ENCODE peak calls at places on chromosomes 16 and 17, in five cellular contexts. R, J, D, B and A are unnamed samples.

GRCh38 chr17:45131294-45131615 is 1.1 kb downstream of the PLCD3 start:
- DNase-seq in R (no peak), J (no peak), D (no peak), B (no peak), A (no peak)

GRCh38 chr17:58344047-58344790 is 7.8 kb downstream of the SUPT4H1 start:
- DNase-seq in R (no peak), J (no peak), D (peak; percentile 98), B (no peak), A (no peak)

GRCh38 chr17:38420518-38420917 is 7.7 kb upstream of the ARHGAP23 start:
- DNase-seq in R (no peak), J (no peak), D (no peak), B (no peak), A (peak; percentile 79)

GRCh38 chr16:28924762-28925385 is at the start of gene RABEP2:
- DNase-seq in R (peak; percentile 96), J (peak; percentile 95), D (no peak), B (peak; percentile 86), A (peak; percentile 100)

GRCh38 chr17:76154935-76155845 is 14.1 kb upstream of the FOXJ1 start:
- DNase-seq in R (no peak), J (no peak), D (no peak), B (no peak), A (no peak)

GRCh38 chr17:17924857-17925250 is 47.3 kb downstream of the TOM1L2 start:
- DNase-seq in R (no peak), J (no peak), D (no peak), B (no peak), A (no peak)

GRCh38 chr17:33515974-33516373 is 222.9 kb upstream of the ASIC2 start:
- DNase-seq in R (no peak), J (no peak), D (no peak), B (no peak), A (no peak)

GRCh38 chr16:75764154-75764768 is 38.0 kb upstream of the CPHXL start:
- DNase-seq in R (peak; percentile 51), J (peak; percentile 5), D (peak; percentile 53), B (peak; percentile 69), A (peak; percentile 74)

GRCh38 chr16:11390573-11391495 is 45.6 kb downstream of the RMI2 start:
- DNase-seq in R (no peak), J (no peak), D (no peak), B (no peak), A (peak; percentile 80)

GRCh38 chr17:2237960-2238359 is 65.6 kb downstream of the SMG6 start:
- DNase-seq in R (no peak), J (no peak), D (no peak), B (no peak), A (no peak)

GRCh38 chr17:2238432-2239169 is 65.0 kb downstream of the SMG6 start:
- DNase-seq in R (no peak), J (no peak), D (peak; percentile 86), B (no peak), A (no peak)

GRCh38 chr17:2235792-2236365 is 67.7 kb downstream of the SMG6 start:
- DNase-seq in R (no peak), J (no peak), D (no peak), B (no peak), A (no peak)

GRCh38 chr17:2239170-2239551 is 64.4 kb downstream of the SMG6 start:
- DNase-seq in R (no peak), J (no peak), D (no peak), B (no peak), A (no peak)

DNA sequence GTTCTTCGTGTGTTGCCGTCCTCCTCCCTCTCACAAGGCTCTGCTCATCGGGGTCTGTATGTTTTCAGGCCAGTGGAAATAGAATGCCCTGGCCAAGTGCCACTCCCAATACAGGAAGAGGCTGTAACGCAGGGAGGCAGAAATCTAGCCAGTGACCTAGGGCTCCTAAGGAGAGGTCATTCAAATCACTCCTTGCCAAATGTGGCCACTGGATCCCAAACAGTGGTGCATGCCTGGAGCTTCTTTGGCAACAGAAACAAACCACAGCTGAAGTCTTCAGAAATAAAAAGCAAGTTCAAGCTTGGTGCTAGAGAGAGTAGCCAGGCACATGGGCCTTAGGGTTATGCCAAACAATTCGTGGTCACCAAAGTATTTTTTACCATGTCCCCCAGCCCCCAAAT is 66.1 kb downstream of the SMG6 start:
- DNase-seq in R (no peak), J (no peak), D (no peak), B (no peak), A (no peak)
- TF ChIP-seq RFX5 in R (no peak), J (no peak), D (no peak), B (no peak), A (no peak)

GRCh38 chr17:79249945-79250521 is 175.4 kb downstream of the ENGASE start:
- DNase-seq in R (no peak), J (no peak), D (no peak), B (no peak), A (no peak)

GRCh38 chr17:79248843-79249242 is 174.2 kb downstream of the ENGASE start:
- DNase-seq in R (no peak), J (no peak), D (no peak), B (no peak), A (no peak)

GRCh38 chr17:79255046-79255445 is 180.4 kb downstream of the ENGASE start:
- DNase-seq in R (no peak), J (no peak), D (no peak), B (no peak), A (no peak)

GRCh38 chr17:79252886-79253285 is 178.3 kb downstream of the ENGASE start:
- DNase-seq in R (no peak), J (no peak), D (no peak), B (no peak), A (no peak)

GRCh38 chr17:79251824-79252223 is 177.2 kb downstream of the ENGASE start:
- DNase-seq in R (no peak), J (no peak), D (no peak), B (no peak), A (no peak)
- TF ChIP-seq YY1 in R (no peak), J (no peak), D (no peak), B (no peak), A (no peak)

DNA sequence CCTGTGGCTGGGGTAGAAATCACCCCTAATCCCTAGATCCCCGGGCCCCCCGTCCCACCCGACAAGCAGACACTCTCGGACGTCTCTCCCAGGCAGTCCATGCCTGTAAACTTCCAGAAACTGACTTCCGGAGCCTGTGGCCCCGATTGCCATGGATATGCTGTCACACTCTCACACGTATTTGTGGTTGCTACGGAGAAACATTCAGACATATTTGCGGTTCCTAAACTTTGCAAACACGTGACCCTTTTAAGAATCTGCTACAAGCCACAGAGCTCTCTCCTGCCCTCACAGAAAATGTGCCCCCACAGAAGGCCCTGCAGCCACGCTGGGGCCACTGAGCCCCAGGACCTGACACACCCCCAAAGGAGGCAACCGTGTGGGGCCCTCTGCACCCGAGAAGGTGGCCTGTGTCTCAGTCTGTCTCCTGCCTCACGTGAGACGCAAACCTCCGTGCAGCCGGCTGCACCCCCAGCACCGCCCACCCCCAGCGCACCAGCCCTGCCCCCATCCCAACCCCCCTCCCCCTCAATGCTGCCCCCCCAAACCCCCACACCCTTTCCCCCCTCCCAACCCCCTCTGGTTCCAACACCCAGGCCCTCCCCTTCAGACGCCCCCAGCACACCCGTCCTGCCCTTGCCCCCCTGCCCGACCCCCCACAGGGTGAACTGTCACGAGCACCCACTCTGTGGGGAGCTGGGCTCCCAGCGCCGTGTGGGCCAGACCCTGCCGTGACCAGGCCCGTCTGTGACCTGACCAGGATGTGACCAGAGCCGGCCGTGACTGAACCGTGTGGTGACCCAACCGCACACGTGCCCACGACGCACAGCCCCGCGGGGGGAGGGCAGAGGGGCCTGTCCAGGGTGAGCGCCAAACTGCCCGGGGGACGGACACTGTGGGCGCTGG is 66.3 kb upstream of the METRNL start:
- DNase-seq in R (no peak), J (no peak), D (no peak), B (no peak), A (peak; percentile 41)
- TF ChIP-seq RFX5 in R (no peak), J (no peak), D (no peak), B (no peak), A (no peak)

GRCh38 chr17:19652595-19652994 is 4.0 kb downstream of the ALDH3A2 start:
- DNase-seq in R (no peak), J (no peak), D (no peak), B (no peak), A (no peak)

GRCh38 chr17:19654342-19654886 is 5.9 kb downstream of the ALDH3A2 start:
- DNase-seq in R (no peak), J (no peak), D (no peak), B (no peak), A (no peak)

GRCh38 chr17:19650826-19651225 is 2.3 kb downstream of the ALDH3A2 start:
- DNase-seq in R (no peak), J (no peak), D (no peak), B (no peak), A (no peak)

GRCh38 chr17:19648475-19649406 is at the start of gene ALDH3A2:
- DNase-seq in R (peak; percentile 87), J (peak; percentile 68), D (peak; percentile 68), B (peak; percentile 95), A (peak; percentile 99)

DNA sequence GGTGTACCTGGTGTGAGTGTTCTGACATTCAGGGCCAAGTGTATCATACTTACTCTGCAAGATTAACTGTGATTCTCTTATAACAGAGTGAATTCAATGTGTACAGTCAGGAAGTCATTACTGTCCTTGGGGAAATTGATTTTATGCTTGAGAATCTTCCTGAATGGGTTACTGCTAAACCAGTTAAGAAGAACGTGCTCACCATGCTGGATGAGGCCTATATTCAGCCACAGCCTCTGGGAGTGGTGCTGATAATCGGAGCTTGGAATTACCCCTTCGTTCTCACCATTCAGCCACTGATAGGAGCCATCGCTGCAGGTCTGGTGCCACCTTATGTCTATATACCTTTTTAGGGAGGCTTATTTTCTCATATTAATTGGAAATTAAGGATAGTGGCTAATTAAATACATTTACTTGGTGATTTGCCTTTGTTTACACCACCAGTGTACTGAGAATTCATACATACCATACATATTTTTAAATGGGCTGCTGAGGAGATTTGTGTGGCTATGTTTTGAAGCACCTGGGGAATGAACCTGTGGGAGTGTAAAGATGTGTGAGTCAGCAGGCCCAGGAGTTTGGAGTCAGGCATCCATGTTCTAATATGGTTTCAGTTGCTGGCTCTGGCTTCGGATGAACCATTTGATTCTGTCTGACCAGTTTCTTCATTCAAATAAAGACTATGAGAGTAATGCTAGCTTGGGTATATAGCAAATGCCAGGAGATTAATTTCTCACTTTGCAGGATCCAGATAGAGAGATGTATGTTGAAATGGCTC is 3.1 kb downstream of the ALDH3A2 start:
- DNase-seq in R (no peak), J (no peak), D (no peak), B (no peak), A (no peak)
- TF ChIP-seq YY1 in R (no peak), J (no peak), D (no peak), B (no peak), A (no peak)

DNA sequence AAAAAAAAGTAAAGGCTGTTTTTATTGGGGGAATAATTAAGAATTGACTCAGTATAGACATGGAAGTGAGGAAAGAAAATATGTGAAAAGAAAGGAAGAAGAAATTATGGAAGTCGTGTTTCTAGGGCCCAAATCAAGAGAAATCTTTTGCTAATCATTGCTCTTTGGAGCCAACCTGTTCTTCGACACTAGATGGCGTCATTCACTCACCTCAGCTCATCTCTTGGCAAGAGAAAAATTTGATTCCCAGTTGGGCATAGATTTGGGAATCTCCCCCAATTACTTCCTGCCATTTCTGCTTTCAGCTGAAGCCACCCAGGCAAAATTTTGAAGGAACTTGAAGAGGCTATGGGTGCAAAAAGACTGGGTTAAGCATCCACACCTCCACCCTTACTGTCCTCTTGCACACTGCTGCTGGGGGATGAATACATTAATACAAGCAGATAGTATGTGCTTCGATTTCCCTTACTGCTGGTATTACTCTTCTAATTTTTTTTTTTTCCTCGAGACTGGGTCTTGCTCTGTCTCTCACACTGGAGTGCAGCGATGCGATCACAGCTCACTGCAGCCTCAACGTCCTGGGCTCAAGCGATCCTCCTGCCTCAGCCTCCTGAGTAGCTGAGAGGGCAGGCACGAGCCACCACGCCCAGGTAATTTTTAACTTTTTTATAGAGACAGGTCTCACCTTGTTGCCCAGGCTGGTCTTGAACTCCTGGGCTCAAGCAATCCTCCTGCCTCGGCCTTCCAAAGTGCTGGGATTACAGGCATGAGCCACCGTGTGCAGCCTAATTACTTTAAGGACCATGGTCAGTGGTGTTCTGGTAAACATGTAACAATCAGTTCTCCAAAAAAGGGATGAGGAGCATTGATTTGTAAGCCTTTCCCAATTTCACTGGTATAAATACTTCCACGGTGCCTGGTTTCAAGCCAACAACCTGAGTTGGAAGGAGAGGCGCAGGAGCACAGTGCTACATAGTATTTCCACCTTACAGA is 13.5 kb downstream of the PSMD7 start:
- DNase-seq in R (peak; percentile 41), J (no peak), D (no peak), B (peak; percentile 62), A (peak; percentile 66)
- TF ChIP-seq RFX5 in R (no peak), J (no peak), D (no peak), B (no peak), A (no peak)